ENCODE peak calls at places on chromosomes 2 and 18, in ten cellular contexts. One of them, this sample, is unnamed.

GRCh38 chr2:241146286-241146685 is 3.0 kb downstream of the PASK start:
- DNase-seq in GM20000: no peak
- DNase-seq in T-helper 9 cell: no peak
- DNase-seq in A549: no peak
- DNase-seq in HCEC 1CT: no peak
- DNase-seq in fibroblast of mammary gland: no peak
- DNase-seq in EH: no peak
- DNase-seq in fibroblast of pulmonary artery: no peak
- DNase-seq in esophagus squamous epithelium: no peak
- DNase-seq in stimulated activated CD4-positive, alpha-beta T cell treated with anti-CD3 and anti-CD28 coated beads, Interleukin-4, amount 100 ng/mL, for 48 hours: no peak
- DNase-seq in this sample: no peak

GRCh38 chr18:77899972-77900754 is 650.5 kb downstream of the GALR1 start:
- DNase-seq in EH: no peak
- DNase-seq in T-helper 9 cell: peak; percentile 32
- DNase-seq in GM20000: peak; percentile 82
- DNase-seq in stimulated activated CD4-positive, alpha-beta T cell treated with anti-CD3 and anti-CD28 coated beads, Interleukin-4, amount 100 ng/mL, for 48 hours: peak; percentile 40
- DNase-seq in HCEC 1CT: no peak
- DNase-seq in esophagus squamous epithelium: no peak
- DNase-seq in fibroblast of mammary gland: peak; percentile 19
- DNase-seq in fibroblast of pulmonary artery: peak; percentile 27
- DNase-seq in A549: peak; percentile 21
- DNase-seq in this sample: no peak

GRCh38 chr2:12665334-12665733 is 51.4 kb upstream of the TRIB2 start:
- DNase-seq in fibroblast of pulmonary artery: peak; percentile 58
- DNase-seq in T-helper 9 cell: no peak
- DNase-seq in stimulated activated CD4-positive, alpha-beta T cell treated with anti-CD3 and anti-CD28 coated beads, Interleukin-4, amount 100 ng/mL, for 48 hours: no peak
- DNase-seq in EH: no peak
- DNase-seq in fibroblast of mammary gland: no peak
- DNase-seq in HCEC 1CT: no peak
- DNase-seq in A549: no peak
- DNase-seq in GM20000: no peak
- DNase-seq in esophagus squamous epithelium: no peak
- DNase-seq in this sample: no peak

GRCh38 chr2:54097124-54097523 is 18.3 kb upstream of the ACYP2 start:
- DNase-seq in stimulated activated CD4-positive, alpha-beta T cell treated with anti-CD3 and anti-CD28 coated beads, Interleukin-4, amount 100 ng/mL, for 48 hours: no peak
- DNase-seq in HCEC 1CT: no peak
- DNase-seq in T-helper 9 cell: no peak
- DNase-seq in fibroblast of pulmonary artery: no peak
- DNase-seq in A549: no peak
- DNase-seq in esophagus squamous epithelium: no peak
- DNase-seq in fibroblast of mammary gland: no peak
- DNase-seq in GM20000: no peak
- DNase-seq in EH: no peak
- DNase-seq in this sample: no peak

GRCh38 chr2:226187126-226187525 is 612.5 kb downstream of the IRS1 start:
- DNase-seq in T-helper 9 cell: no peak
- DNase-seq in A549: no peak
- DNase-seq in EH: peak; percentile 19
- DNase-seq in fibroblast of pulmonary artery: peak; percentile 21
- DNase-seq in fibroblast of mammary gland: peak; percentile 11
- DNase-seq in HCEC 1CT: no peak
- DNase-seq in stimulated activated CD4-positive, alpha-beta T cell treated with anti-CD3 and anti-CD28 coated beads, Interleukin-4, amount 100 ng/mL, for 48 hours: no peak
- DNase-seq in esophagus squamous epithelium: no peak
- DNase-seq in GM20000: no peak
- DNase-seq in this sample: no peak

GRCh38 chr2:36403675-36404230 is 48.2 kb downstream of the CRIM1 start:
- DNase-seq in HCEC 1CT: peak; percentile 82
- DNase-seq in GM20000: no peak
- DNase-seq in T-helper 9 cell: no peak
- DNase-seq in fibroblast of mammary gland: peak; percentile 64
- DNase-seq in fibroblast of pulmonary artery: peak; percentile 46
- DNase-seq in esophagus squamous epithelium: no peak
- DNase-seq in stimulated activated CD4-positive, alpha-beta T cell treated with anti-CD3 and anti-CD28 coated beads, Interleukin-4, amount 100 ng/mL, for 48 hours: no peak
- DNase-seq in A549: peak; percentile 69
- DNase-seq in EH: peak; percentile 94
- DNase-seq in this sample: no peak

GRCh38 chr2:121173112-121173511 is 111.9 kb downstream of the TFCP2L1 start:
- DNase-seq in fibroblast of pulmonary artery: no peak
- DNase-seq in EH: no peak
- DNase-seq in T-helper 9 cell: no peak
- DNase-seq in HCEC 1CT: no peak
- DNase-seq in A549: no peak
- DNase-seq in GM20000: no peak
- DNase-seq in fibroblast of mammary gland: peak; percentile 2
- DNase-seq in esophagus squamous epithelium: no peak
- DNase-seq in stimulated activated CD4-positive, alpha-beta T cell treated with anti-CD3 and anti-CD28 coated beads, Interleukin-4, amount 100 ng/mL, for 48 hours: no peak
- DNase-seq in this sample: no peak

GRCh38 chr2:113757059-113757657 is 716 bp upstream of the SLC35F5 start:
- DNase-seq in GM20000: no peak
- DNase-seq in fibroblast of pulmonary artery: no peak
- DNase-seq in esophagus squamous epithelium: no peak
- DNase-seq in T-helper 9 cell: no peak
- DNase-seq in stimulated activated CD4-positive, alpha-beta T cell treated with anti-CD3 and anti-CD28 coated beads, Interleukin-4, amount 100 ng/mL, for 48 hours: no peak
- DNase-seq in HCEC 1CT: no peak
- DNase-seq in fibroblast of mammary gland: no peak
- DNase-seq in EH: no peak
- DNase-seq in A549: peak; percentile 4
- DNase-seq in this sample: peak; percentile 13

GRCh38 chr2:28752608-28752984 is 966 bp downstream of the PPP1CB start:
- DNase-seq in EH: no peak
- DNase-seq in GM20000: no peak
- DNase-seq in A549: no peak
- DNase-seq in stimulated activated CD4-positive, alpha-beta T cell treated with anti-CD3 and anti-CD28 coated beads, Interleukin-4, amount 100 ng/mL, for 48 hours: no peak
- DNase-seq in esophagus squamous epithelium: no peak
- DNase-seq in fibroblast of pulmonary artery: no peak
- DNase-seq in HCEC 1CT: no peak
- DNase-seq in T-helper 9 cell: no peak
- DNase-seq in fibroblast of mammary gland: no peak
- DNase-seq in this sample: no peak

GRCh38 chr2:83221258-83221657 is 1237.8 kb downstream of the SUCLG1 start:
- DNase-seq in A549: no peak
- DNase-seq in fibroblast of mammary gland: peak; percentile 0
- DNase-seq in fibroblast of pulmonary artery: peak; percentile 12
- DNase-seq in GM20000: no peak
- DNase-seq in EH: peak; percentile 21
- DNase-seq in esophagus squamous epithelium: no peak
- DNase-seq in HCEC 1CT: peak; percentile 65
- DNase-seq in T-helper 9 cell: no peak
- DNase-seq in stimulated activated CD4-positive, alpha-beta T cell treated with anti-CD3 and anti-CD28 coated beads, Interleukin-4, amount 100 ng/mL, for 48 hours: no peak
- DNase-seq in this sample: no peak

GRCh38 chr2:27954771-27955384 is 64.3 kb downstream of the BABAM2 start:
- DNase-seq in GM20000: no peak
- DNase-seq in A549: peak; percentile 60
- DNase-seq in esophagus squamous epithelium: peak; percentile 2
- DNase-seq in stimulated activated CD4-positive, alpha-beta T cell treated with anti-CD3 and anti-CD28 coated beads, Interleukin-4, amount 100 ng/mL, for 48 hours: no peak
- DNase-seq in T-helper 9 cell: no peak
- DNase-seq in fibroblast of pulmonary artery: peak; percentile 100
- DNase-seq in EH: peak; percentile 98
- DNase-seq in fibroblast of mammary gland: peak; percentile 99
- DNase-seq in HCEC 1CT: peak; percentile 99
- DNase-seq in this sample: peak; percentile 41

GRCh38 chr2:27212626-27213471 is 781 bp upstream of the SLC5A6 start:
- DNase-seq in fibroblast of mammary gland: peak; percentile 82
- DNase-seq in T-helper 9 cell: peak; percentile 44
- DNase-seq in esophagus squamous epithelium: no peak
- DNase-seq in fibroblast of pulmonary artery: peak; percentile 74
- DNase-seq in stimulated activated CD4-positive, alpha-beta T cell treated with anti-CD3 and anti-CD28 coated beads, Interleukin-4, amount 100 ng/mL, for 48 hours: no peak
- DNase-seq in EH: peak; percentile 67
- DNase-seq in HCEC 1CT: peak; percentile 22
- DNase-seq in GM20000: peak; percentile 61
- DNase-seq in A549: peak; percentile 66
- DNase-seq in this sample: no peak

GRCh38 chr2:223488814-223489213 is 113.3 kb downstream of the SCG2 start:
- DNase-seq in fibroblast of pulmonary artery: peak; percentile 44
- DNase-seq in EH: peak; percentile 80
- DNase-seq in T-helper 9 cell: no peak
- DNase-seq in A549: no peak
- DNase-seq in esophagus squamous epithelium: no peak
- DNase-seq in stimulated activated CD4-positive, alpha-beta T cell treated with anti-CD3 and anti-CD28 coated beads, Interleukin-4, amount 100 ng/mL, for 48 hours: no peak
- DNase-seq in GM20000: no peak
- DNase-seq in fibroblast of mammary gland: peak; percentile 52
- DNase-seq in HCEC 1CT: peak; percentile 51
- DNase-seq in this sample: no peak

GRCh38 chr2:239574054-239574433 is 173.2 kb upstream of the HDAC4 start:
- DNase-seq in EH: no peak
- DNase-seq in fibroblast of mammary gland: no peak
- DNase-seq in T-helper 9 cell: no peak
- DNase-seq in stimulated activated CD4-positive, alpha-beta T cell treated with anti-CD3 and anti-CD28 coated beads, Interleukin-4, amount 100 ng/mL, for 48 hours: no peak
- DNase-seq in esophagus squamous epithelium: no peak
- DNase-seq in fibroblast of pulmonary artery: no peak
- DNase-seq in A549: no peak
- DNase-seq in GM20000: no peak
- DNase-seq in HCEC 1CT: no peak
- DNase-seq in this sample: no peak

GRCh38 chr2:211812587-211812986 is 726.0 kb downstream of the ERBB4 start:
- DNase-seq in esophagus squamous epithelium: no peak
- DNase-seq in EH: no peak
- DNase-seq in T-helper 9 cell: no peak
- DNase-seq in HCEC 1CT: no peak
- DNase-seq in fibroblast of mammary gland: no peak
- DNase-seq in stimulated activated CD4-positive, alpha-beta T cell treated with anti-CD3 and anti-CD28 coated beads, Interleukin-4, amount 100 ng/mL, for 48 hours: no peak
- DNase-seq in GM20000: no peak
- DNase-seq in A549: no peak
- DNase-seq in fibroblast of pulmonary artery: no peak
- DNase-seq in this sample: no peak

GRCh38 chr2:200525066-200525465 is 941 bp upstream of the SGO2 start:
- DNase-seq in fibroblast of mammary gland: no peak
- DNase-seq in A549: no peak
- DNase-seq in fibroblast of pulmonary artery: no peak
- DNase-seq in EH: no peak
- DNase-seq in stimulated activated CD4-positive, alpha-beta T cell treated with anti-CD3 and anti-CD28 coated beads, Interleukin-4, amount 100 ng/mL, for 48 hours: no peak
- DNase-seq in T-helper 9 cell: no peak
- DNase-seq in GM20000: no peak
- DNase-seq in HCEC 1CT: peak; percentile 11
- DNase-seq in esophagus squamous epithelium: no peak
- DNase-seq in this sample: no peak

GRCh38 chr2:109558076-109558882 is 55.5 kb downstream of the SEPTIN10 start:
- DNase-seq in A549: peak; percentile 46
- DNase-seq in fibroblast of mammary gland: peak; percentile 85
- DNase-seq in esophagus squamous epithelium: no peak
- DNase-seq in stimulated activated CD4-positive, alpha-beta T cell treated with anti-CD3 and anti-CD28 coated beads, Interleukin-4, amount 100 ng/mL, for 48 hours: no peak
- DNase-seq in HCEC 1CT: peak; percentile 83
- DNase-seq in T-helper 9 cell: no peak
- DNase-seq in GM20000: no peak
- DNase-seq in EH: peak; percentile 93
- DNase-seq in fibroblast of pulmonary artery: peak; percentile 95
- DNase-seq in this sample: no peak

GRCh38 chr18:12907258-12907925 is 23.4 kb upstream of the PTPN2 start:
- DNase-seq in stimulated activated CD4-positive, alpha-beta T cell treated with anti-CD3 and anti-CD28 coated beads, Interleukin-4, amount 100 ng/mL, for 48 hours: no peak
- DNase-seq in EH: peak; percentile 88
- DNase-seq in esophagus squamous epithelium: no peak
- DNase-seq in A549: no peak
- DNase-seq in HCEC 1CT: no peak
- DNase-seq in GM20000: no peak
- DNase-seq in fibroblast of pulmonary artery: peak; percentile 60
- DNase-seq in T-helper 9 cell: no peak
- DNase-seq in fibroblast of mammary gland: peak; percentile 12
- DNase-seq in this sample: no peak

GRCh38 chr2:73827018-73827417 is 1.7 kb upstream of the STAMBP start:
- DNase-seq in T-helper 9 cell: no peak
- DNase-seq in fibroblast of mammary gland: peak; percentile 69
- DNase-seq in EH: peak; percentile 47
- DNase-seq in A549: peak; percentile 32
- DNase-seq in stimulated activated CD4-positive, alpha-beta T cell treated with anti-CD3 and anti-CD28 coated beads, Interleukin-4, amount 100 ng/mL, for 48 hours: no peak
- DNase-seq in HCEC 1CT: peak; percentile 53
- DNase-seq in esophagus squamous epithelium: no peak
- DNase-seq in GM20000: peak; percentile 34
- DNase-seq in fibroblast of pulmonary artery: peak; percentile 66
- DNase-seq in this sample: no peak

GRCh38 chr2:170214309-170214902 is 36.5 kb downstream of the MYO3B start:
- DNase-seq in T-helper 9 cell: no peak
- DNase-seq in EH: no peak
- DNase-seq in stimulated activated CD4-positive, alpha-beta T cell treated with anti-CD3 and anti-CD28 coated beads, Interleukin-4, amount 100 ng/mL, for 48 hours: no peak
- DNase-seq in fibroblast of pulmonary artery: no peak
- DNase-seq in esophagus squamous epithelium: no peak
- DNase-seq in GM20000: peak; percentile 13
- DNase-seq in A549: no peak
- DNase-seq in HCEC 1CT: no peak
- DNase-seq in fibroblast of mammary gland: no peak
- DNase-seq in this sample: no peak

GRCh38 chr2:200322607-200323006 is 16.1 kb downstream of the SPATS2L start:
- DNase-seq in fibroblast of pulmonary artery: no peak
- DNase-seq in EH: no peak
- DNase-seq in fibroblast of mammary gland: no peak
- DNase-seq in T-helper 9 cell: no peak
- DNase-seq in stimulated activated CD4-positive, alpha-beta T cell treated with anti-CD3 and anti-CD28 coated beads, Interleukin-4, amount 100 ng/mL, for 48 hours: no peak
- DNase-seq in HCEC 1CT: no peak
- DNase-seq in A549: no peak
- DNase-seq in esophagus squamous epithelium: no peak
- DNase-seq in GM20000: no peak
- DNase-seq in this sample: no peak

GRCh38 chr2:160294339-160294803 is 94.3 kb upstream of the ITGB6 start:
- DNase-seq in stimulated activated CD4-positive, alpha-beta T cell treated with anti-CD3 and anti-CD28 coated beads, Interleukin-4, amount 100 ng/mL, for 48 hours: peak; percentile 24
- DNase-seq in fibroblast of pulmonary artery: peak; percentile 98
- DNase-seq in EH: peak; percentile 95
- DNase-seq in GM20000: no peak
- DNase-seq in HCEC 1CT: peak; percentile 78
- DNase-seq in fibroblast of mammary gland: peak; percentile 98
- DNase-seq in esophagus squamous epithelium: no peak
- DNase-seq in T-helper 9 cell: no peak
- DNase-seq in A549: no peak
- DNase-seq in this sample: no peak

GRCh38 chr2:170886391-170886790 is 42.7 kb upstream of the GORASP2 start:
- DNase-seq in HCEC 1CT: peak; percentile 38
- DNase-seq in fibroblast of mammary gland: peak; percentile 42
- DNase-seq in esophagus squamous epithelium: no peak
- DNase-seq in T-helper 9 cell: no peak
- DNase-seq in EH: peak; percentile 94
- DNase-seq in A549: no peak
- DNase-seq in GM20000: no peak
- DNase-seq in stimulated activated CD4-positive, alpha-beta T cell treated with anti-CD3 and anti-CD28 coated beads, Interleukin-4, amount 100 ng/mL, for 48 hours: no peak
- DNase-seq in fibroblast of pulmonary artery: peak; percentile 39
- DNase-seq in this sample: no peak

GRCh38 chr2:106091219-106091618 is 102.9 kb downstream of the UXS1 start:
- DNase-seq in A549: no peak
- DNase-seq in fibroblast of mammary gland: no peak
- DNase-seq in fibroblast of pulmonary artery: no peak
- DNase-seq in GM20000: no peak
- DNase-seq in HCEC 1CT: no peak
- DNase-seq in esophagus squamous epithelium: no peak
- DNase-seq in stimulated activated CD4-positive, alpha-beta T cell treated with anti-CD3 and anti-CD28 coated beads, Interleukin-4, amount 100 ng/mL, for 48 hours: no peak
- DNase-seq in EH: no peak
- DNase-seq in T-helper 9 cell: no peak
- DNase-seq in this sample: no peak

GRCh38 chr2:75526842-75527241 is 33.9 kb downstream of the EVA1A start:
- DNase-seq in esophagus squamous epithelium: no peak
- DNase-seq in T-helper 9 cell: no peak
- DNase-seq in A549: no peak
- DNase-seq in fibroblast of mammary gland: no peak
- DNase-seq in stimulated activated CD4-positive, alpha-beta T cell treated with anti-CD3 and anti-CD28 coated beads, Interleukin-4, amount 100 ng/mL, for 48 hours: no peak
- DNase-seq in fibroblast of pulmonary artery: no peak
- DNase-seq in EH: no peak
- DNase-seq in HCEC 1CT: no peak
- DNase-seq in GM20000: no peak
- DNase-seq in this sample: no peak

GRCh38 chr2:85846411-85846810 is 42.4 kb downstream of the ST3GAL5 start:
- DNase-seq in T-helper 9 cell: no peak
- DNase-seq in EH: peak; percentile 89
- DNase-seq in fibroblast of mammary gland: peak; percentile 64
- DNase-seq in A549: no peak
- DNase-seq in esophagus squamous epithelium: no peak
- DNase-seq in stimulated activated CD4-positive, alpha-beta T cell treated with anti-CD3 and anti-CD28 coated beads, Interleukin-4, amount 100 ng/mL, for 48 hours: no peak
- DNase-seq in fibroblast of pulmonary artery: no peak
- DNase-seq in HCEC 1CT: peak; percentile 88
- DNase-seq in GM20000: no peak
- DNase-seq in this sample: no peak

GRCh38 chr18:66995270-66995669 is 391.4 kb upstream of the CDH19 start:
- DNase-seq in T-helper 9 cell: no peak
- DNase-seq in fibroblast of pulmonary artery: no peak
- DNase-seq in fibroblast of mammary gland: no peak
- DNase-seq in esophagus squamous epithelium: no peak
- DNase-seq in stimulated activated CD4-positive, alpha-beta T cell treated with anti-CD3 and anti-CD28 coated beads, Interleukin-4, amount 100 ng/mL, for 48 hours: no peak
- DNase-seq in HCEC 1CT: no peak
- DNase-seq in EH: no peak
- DNase-seq in GM20000: no peak
- DNase-seq in A549: no peak
- DNase-seq in this sample: no peak

GRCh38 chr2:23523651-23524260 is 138.8 kb downstream of the KLHL29 start:
- DNase-seq in stimulated activated CD4-positive, alpha-beta T cell treated with anti-CD3 and anti-CD28 coated beads, Interleukin-4, amount 100 ng/mL, for 48 hours: no peak
- DNase-seq in A549: no peak
- DNase-seq in T-helper 9 cell: no peak
- DNase-seq in GM20000: no peak
- DNase-seq in fibroblast of mammary gland: peak; percentile 68
- DNase-seq in EH: peak; percentile 23
- DNase-seq in fibroblast of pulmonary artery: no peak
- DNase-seq in esophagus squamous epithelium: no peak
- DNase-seq in HCEC 1CT: no peak
- DNase-seq in this sample: no peak

This sample was measured in CD8-positive, alpha-beta T cell.